ENCODE peak calls at places on chromosome 13, in four cellular contexts. E, K, Q and R are unnamed samples.

GRCh38 chr13:83620535-83621220 is 261.6 kb downstream of the SLITRK1 start:
- DNase-seq in E (no peak), K (peak; percentile 81), Q (peak; percentile 23), R (no peak)

GRCh38 chr13:86447479-86447878 is 648.3 kb upstream of the SLITRK6 start:
- DNase-seq in E (no peak), K (no peak), Q (no peak), R (no peak)

GRCh38 chr13:84658881-84659661 is 776.8 kb upstream of the SLITRK1 start:
- DNase-seq in E (no peak), K (peak; percentile 36), Q (no peak), R (no peak)

GRCh38 chr13:30832845-30833332 is 73.2 kb upstream of the MEDAG start:
- DNase-seq in E (peak; percentile 36), K (no peak), Q (no peak), R (peak; percentile 92)

GRCh38 chr13:90706631-90707030 is 640.9 kb upstream of the MIR17HG start:
- DNase-seq in E (no peak), K (no peak), Q (no peak), R (no peak)

GRCh38 chr13:73859841-73860240 is 274.4 kb downstream of the KLF12 start:
- DNase-seq in E (no peak), K (no peak), Q (no peak), R (no peak)

GRCh38 chr13:31282741-31283455 is 83.1 kb downstream of the B3GLCT start:
- DNase-seq in E (no peak), K (no peak), Q (no peak), R (no peak)

GRCh38 chr13:109699628-109700071 is 86.7 kb downstream of the IRS2 start:
- DNase-seq in E (no peak), K (no peak), Q (no peak), R (no peak)

GRCh38 chr13:52085416-52085815 is 43.5 kb downstream of the NEK5 start:
- DNase-seq in E (no peak), K (peak; percentile 81), Q (peak; percentile 43), R (no peak)

GRCh38 chr13:99083976-99084375 is 106.1 kb upstream of the DOCK9 start:
- DNase-seq in E (no peak), K (no peak), Q (no peak), R (no peak)

GRCh38 chr13:41411536-41411935 is 45.8 kb upstream of the RGCC start:
- DNase-seq in E (no peak), K (peak; percentile 68), Q (peak; percentile 52), R (peak; percentile 28)

GRCh38 chr13:50128406-50129048 is 113.3 kb downstream of the KCNRG start:
- DNase-seq in E (no peak), K (no peak), Q (no peak), R (no peak)

GRCh38 chr13:111353508-111353907 is 33.1 kb downstream of the TEX29 start:
- DNase-seq in E (no peak), K (no peak), Q (no peak), R (no peak)

GRCh38 chr13:33208290-33208990 is 77.1 kb downstream of the STARD13 start:
- DNase-seq in E (no peak), K (peak; percentile 48), Q (no peak), R (no peak)

GRCh38 chr13:29436291-29436690 is 159.2 kb downstream of the SLC7A1 start:
- DNase-seq in E (no peak), K (peak; percentile 96), Q (peak; percentile 88), R (no peak)
- TF ChIP-seq CTCF in E (no peak), K (no peak), Q (no peak), R (no peak)

GRCh38 chr13:92029641-92030040 is 631.2 kb downstream of the GPC5 start:
- DNase-seq in E (no peak), K (no peak), Q (no peak), R (no peak)
- TF ChIP-seq CTCF in E (no peak), K (no peak), Q (no peak), R (no peak)

DNA sequence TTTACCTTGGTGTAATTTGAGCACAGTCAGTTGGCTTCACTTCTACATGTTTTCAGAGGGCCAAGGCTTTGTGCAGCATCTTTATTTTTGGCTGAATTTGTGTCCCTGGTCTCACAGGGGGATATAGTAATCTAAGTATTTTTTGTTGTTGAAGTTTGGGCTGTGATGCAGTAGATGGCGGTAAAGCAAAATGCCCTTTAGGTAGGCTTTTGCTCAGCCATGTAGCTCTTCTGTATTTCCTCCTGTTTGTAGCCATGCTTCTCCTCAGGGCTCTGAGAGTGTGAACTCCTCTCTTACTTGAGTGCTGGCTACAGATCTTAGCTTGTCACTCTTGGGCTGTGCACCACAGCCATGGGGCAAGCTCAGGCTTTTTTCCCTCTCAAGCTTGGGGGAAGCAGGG is 328.6 kb downstream of the SLITRK5 start:
- DNase-seq in E (no peak), K (peak; percentile 22), Q (no peak), R (no peak)
- TF ChIP-seq CTCF in E (no peak), K (peak; percentile 27), Q (no peak), R (no peak)

GRCh38 chr13:96925466-96925865 is 68.8 kb downstream of the OXGR1 start:
- DNase-seq in E (no peak), K (no peak), Q (no peak), R (no peak)

GRCh38 chr13:96925869-96926628 is 68.2 kb downstream of the OXGR1 start:
- DNase-seq in E (no peak), K (no peak), Q (no peak), R (no peak)
- TF ChIP-seq CTCF in E (no peak), K (no peak), Q (no peak), R (no peak)

GRCh38 chr13:66714795-66715194 is 515.3 kb downstream of the PCDH9 start:
- DNase-seq in E (no peak), K (no peak), Q (no peak), R (no peak)
- TF ChIP-seq CTCF in E (peak; percentile 20), K (peak; percentile 22), Q (peak; percentile 66), R (no peak)